ENCODE peak calls at places on chromosomes 5 and 9, in seven cellular contexts. N, W, U, Y, G, M and J are unnamed samples.

GRCh38 chr9:123267481-123268239 is 726 bp downstream of the STRBP start:
- DNase-seq in W (no peak), M (no peak), N (peak; percentile 32), G (no peak), U (no peak), Y (no peak), J (peak; percentile 45)

GRCh38 chr5:172870807-172871431 is 36.9 kb downstream of the ERGIC1 start:
- DNase-seq in Y (peak; percentile 58), N (no peak), M (peak; percentile 51), U (no peak), W (no peak), G (no peak), J (no peak)

GRCh38 chr5:67773439-67773988 is 442.0 kb upstream of the PIK3R1 start:
- DNase-seq in N (no peak), W (no peak), M (no peak), Y (no peak), G (peak; percentile 23), U (peak; percentile 65), J (no peak)

GRCh38 chr5:35136386-35136785 is 88.6 kb upstream of the AGXT2 start:
- DNase-seq in G (peak; percentile 78), W (peak; percentile 39), U (peak; percentile 80), N (no peak), M (no peak), Y (no peak), J (no peak)

GRCh38 chr5:120446068-120446492 is 18.0 kb upstream of the PRR16 start:
- DNase-seq in Y (no peak), W (peak; percentile 61), N (no peak), G (peak; percentile 97), U (peak; percentile 89), M (peak; percentile 11), J (no peak)

GRCh38 chr5:16528382-16528849 is 62.8 kb upstream of the ZNF622 start:
- DNase-seq in N (no peak), Y (no peak), U (no peak), M (no peak), G (no peak), W (no peak), J (no peak)

GRCh38 chr5:116947691-116948528 is 373.3 kb upstream of the SEMA6A start:
- DNase-seq in G (peak; percentile 23), N (peak; percentile 80), U (peak; percentile 30), W (no peak), M (peak; percentile 51), Y (peak; percentile 68), J (no peak)

GRCh38 chr5:5494489-5495402 is 72.3 kb downstream of the ICE1 start:
- DNase-seq in G (peak; percentile 52), N (peak; percentile 86), W (peak; percentile 4), U (peak; percentile 47), M (peak; percentile 61), Y (peak; percentile 86), J (no peak)

GRCh38 chr9:121870271-121870670 is 218.8 kb downstream of the DAB2IP start:
- DNase-seq in N (no peak), G (no peak), W (no peak), U (no peak), M (no peak), Y (no peak), J (no peak)

GRCh38 chr9:16266648-16267276 is 603.7 kb downstream of the BNC2 start:
- DNase-seq in Y (no peak), G (no peak), U (no peak), N (no peak), W (no peak), M (no peak), J (no peak)

GRCh38 chr5:35859101-35859661 is 2.5 kb downstream of the IL7R start:
- DNase-seq in W (no peak), Y (no peak), M (no peak), U (peak; percentile 44), N (no peak), G (peak; percentile 46), J (no peak)

GRCh38 chr9:92100237-92100911 is 14.8 kb downstream of the SPTLC1 start:
- DNase-seq in G (peak; percentile 74), Y (no peak), N (no peak), M (no peak), U (peak; percentile 74), W (peak; percentile 24), J (no peak)

GRCh38 chr5:170278611-170279500 is 18.7 kb downstream of the LCP2 start:
- DNase-seq in Y (peak; percentile 83), M (peak; percentile 33), W (no peak), N (peak; percentile 62), G (no peak), U (no peak), J (peak; percentile 92)

GRCh38 chr9:93968451-93969327 is 13.5 kb upstream of the BARX1 start:
- DNase-seq in G (peak; percentile 16), U (peak; percentile 36), N (no peak), M (no peak), W (no peak), Y (no peak), J (no peak)

GRCh38 chr5:126182901-126183695 is 240.1 kb upstream of the GRAMD2B start:
- DNase-seq in Y (no peak), M (no peak), N (no peak), U (no peak), W (no peak), G (no peak), J (no peak)

GRCh38 chr5:73943375-73943774 is 317.4 kb downstream of the ARHGEF28 start:
- DNase-seq in Y (no peak), G (no peak), W (no peak), N (no peak), U (no peak), M (no peak), J (no peak)

GRCh38 chr5:56323505-56323904 is 90.4 kb upstream of the ANKRD55 start:
- DNase-seq in Y (no peak), G (peak; percentile 57), W (no peak), N (no peak), U (peak; percentile 71), M (no peak), J (no peak)

GRCh38 chr9:37390759-37391158 is 31.7 kb upstream of the GRHPR start:
- DNase-seq in G (no peak), Y (no peak), N (peak; percentile 67), U (no peak), W (no peak), M (no peak), J (no peak)

GRCh38 chr9:17594961-17595360 is 16.1 kb downstream of the SH3GL2 start:
- DNase-seq in U (no peak), M (no peak), N (no peak), W (no peak), G (no peak), Y (no peak), J (no peak)

GRCh38 chr5:57466544-57466943 is 16.1 kb downstream of the ACTBL2 start:
- DNase-seq in Y (no peak), M (no peak), U (no peak), G (no peak), N (no peak), W (no peak), J (no peak)

GRCh38 chr9:114465906-114466900 is 39.1 kb downstream of the WHRN start:
- DNase-seq in M (no peak), G (no peak), N (peak; percentile 45), W (no peak), Y (no peak), U (no peak), J (no peak)

GRCh38 chr5:149001154-149001553 is 61.7 kb downstream of the SH3TC2 start:
- DNase-seq in U (no peak), G (no peak), N (no peak), Y (no peak), W (no peak), M (no peak), J (no peak)

GRCh38 chr5:149004559-149004958 is 58.3 kb downstream of the SH3TC2 start:
- DNase-seq in G (no peak), W (no peak), U (no peak), Y (peak; percentile 52), N (no peak), M (no peak), J (no peak)

GRCh38 chr5:149002053-149002452 is 60.8 kb downstream of the SH3TC2 start:
- DNase-seq in Y (no peak), U (peak; percentile 99), G (peak; percentile 98), N (no peak), M (peak; percentile 19), W (peak; percentile 94), J (no peak)

GRCh38 chr5:149005077-149005892 is 57.6 kb downstream of the SH3TC2 start:
- DNase-seq in M (no peak), W (peak; percentile 58), N (no peak), Y (no peak), G (peak; percentile 52), U (no peak), J (no peak)

GRCh38 chr5:149002761-149003689 is 59.8 kb downstream of the SH3TC2 start:
- DNase-seq in G (peak; percentile 46), N (no peak), M (no peak), U (peak; percentile 57), Y (no peak), W (no peak), J (no peak)
- TF ChIP-seq CTCF in G (peak; percentile 13), N (no peak), M (no peak), U (peak; percentile 8), Y (peak; percentile 15), W (peak; percentile 21), J (no peak)

GRCh38 chr5:10145922-10146321 is 103.8 kb downstream of the ATPSCKMT start:
- DNase-seq in U (peak; percentile 32), Y (no peak), M (no peak), W (peak; percentile 34), G (peak; percentile 61), N (no peak), J (no peak)
- TF ChIP-seq CTCF in U (peak; percentile 38), Y (no peak), M (no peak), W (peak; percentile 38), G (peak; percentile 27), N (no peak), J (no peak)

GRCh38 chr5:39580702-39581498 is 156.1 kb upstream of the DAB2 start:
- DNase-seq in W (peak; percentile 54), Y (no peak), U (peak; percentile 52), G (peak; percentile 42), M (no peak), N (no peak), J (no peak)

GRCh38 chr5:39584921-39585320 is 160.1 kb upstream of the DAB2 start:
- DNase-seq in G (no peak), Y (no peak), M (no peak), W (no peak), N (no peak), U (peak; percentile 23), J (no peak)

GRCh38 chr5:39579750-39580149 is 155.0 kb upstream of the DAB2 start:
- DNase-seq in N (no peak), U (no peak), M (no peak), Y (no peak), G (no peak), W (no peak), J (no peak)

DNA sequence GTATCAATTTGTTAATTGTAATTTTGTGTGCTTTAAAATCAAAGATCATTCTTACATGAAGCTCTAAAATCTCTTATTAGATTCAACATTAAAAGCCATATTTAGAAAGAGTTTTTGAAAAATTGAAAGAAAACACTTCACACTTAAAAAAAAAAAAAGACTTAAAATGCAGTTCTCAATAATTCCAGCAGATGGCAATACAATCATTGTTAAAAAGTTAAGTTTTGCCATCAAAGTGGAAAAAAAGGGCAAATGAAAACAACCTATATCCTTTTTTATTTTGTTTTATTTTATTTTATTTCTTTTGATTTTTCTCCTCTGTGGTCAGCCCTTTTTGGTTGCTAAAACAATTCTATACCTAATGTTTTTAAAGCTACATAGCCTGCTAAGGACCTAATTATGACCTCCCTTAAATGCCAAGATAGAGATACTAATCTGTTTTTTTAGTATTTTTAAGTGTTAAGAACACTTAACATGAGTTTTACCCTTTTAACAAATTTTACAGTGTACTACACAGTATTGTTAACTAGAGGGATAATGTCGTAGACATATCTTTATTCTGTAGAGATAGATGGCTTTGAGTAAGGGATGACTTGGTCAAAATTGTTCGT is 154.2 kb upstream of the DAB2 start:
- DNase-seq in U (peak; percentile 55), M (no peak), N (no peak), G (peak; percentile 67), W (peak; percentile 14), Y (no peak), J (no peak)
- TF ChIP-seq CTCF in U (peak; percentile 31), M (peak; percentile 60), N (no peak), G (peak; percentile 35), W (peak; percentile 45), Y (peak; percentile 73), J (peak; percentile 84)

GRCh38 chr5:37837101-37838032 is 2.5 kb downstream of the GDNF start:
- DNase-seq in M (peak; percentile 60), W (no peak), U (peak; percentile 81), N (peak; percentile 61), G (peak; percentile 71), Y (peak; percentile 86), J (no peak)
- TF ChIP-seq CTCF in M (peak; percentile 60), W (peak; percentile 87), U (peak; percentile 88), N (no peak), G (peak; percentile 62), Y (peak; percentile 82), J (peak; percentile 64)